ENCODE peak calls at places on chromosomes 11 and 22, in six cellular contexts. T is effector memory CD4-positive, alpha-beta T cell; Y is neural progenitor cell; F is AG04450; U is tibial artery; A is aorta. S is an unnamed sample.

GRCh38 chr11:75028321-75029097 is 39.8 kb downstream of the NEU3 start:
- DNase-seq in A (no peak), T (no peak), Y (no peak), F (no peak), U (no peak), S (no peak)

GRCh38 chr11:34030386-34030785 is 21.1 kb upstream of the CAPRIN1 start:
- DNase-seq in A (no peak), U (no peak), T (no peak), Y (no peak), F (no peak), S (no peak)

GRCh38 chr11:56910046-56910753 is 78.5 kb upstream of the OR5AK2 start:
- DNase-seq in Y (no peak), T (no peak), U (no peak), F (no peak), A (no peak), S (no peak)

GRCh38 chr11:75768112-75768908 is at the start of gene DGAT2:
- DNase-seq in A (peak; percentile 81), T (peak; percentile 49), F (no peak), U (peak; percentile 65), Y (peak; percentile 88), S (peak; percentile 18)

GRCh38 chr11:118223576-118223975 is 1.2 kb downstream of the JAML start:
- DNase-seq in F (no peak), A (no peak), Y (no peak), T (no peak), U (no peak), S (no peak)

GRCh38 chr22:41350087-41350486 is 31.7 kb upstream of the TEF start:
- DNase-seq in Y (no peak), A (no peak), F (no peak), T (no peak), U (no peak), S (no peak)

GRCh38 chr11:330307-330693 is 9.6 kb upstream of the IFITM3 start:
- DNase-seq in T (no peak), U (no peak), A (no peak), Y (no peak), F (no peak), S (no peak)

GRCh38 chr11:118929496-118930151 is 3.9 kb upstream of the BCL9L start:
- DNase-seq in U (peak; percentile 83), A (peak; percentile 95), F (no peak), Y (peak; percentile 94), T (peak; percentile 75), S (peak; percentile 79)

GRCh38 chr11:77776455-77776854 is 44.1 kb downstream of the RSF1 start:
- DNase-seq in U (no peak), T (no peak), A (no peak), F (no peak), Y (no peak), S (no peak)

GRCh38 chr11:28343304-28344233 is 235.4 kb downstream of the METTL15 start:
- DNase-seq in T (no peak), A (no peak), F (peak; percentile 76), U (no peak), Y (no peak), S (no peak)

GRCh38 chr11:71393283-71393682 is 54.9 kb downstream of the DHCR7 start:
- DNase-seq in Y (no peak), F (no peak), A (no peak), U (no peak), T (no peak), S (no peak)

GRCh38 chr22:42076764-42077485 is 2.6 kb upstream of the SMDT1 start:
- DNase-seq in Y (no peak), A (no peak), T (no peak), U (no peak), F (no peak), S (no peak)

GRCh38 chr22:24091551-24092420 is 80.7 kb downstream of the CABIN1 start:
- DNase-seq in T (no peak), F (no peak), U (no peak), A (peak; percentile 24), Y (no peak), S (no peak)

GRCh38 chr22:38491707-38492348 is 14.3 kb downstream of the DDX17 start:
- DNase-seq in U (no peak), A (no peak), Y (no peak), T (no peak), F (no peak), S (no peak)

GRCh38 chr22:45969414-45969799 is 7.6 kb downstream of the WNT7B start:
- DNase-seq in A (no peak), U (no peak), T (no peak), F (no peak), Y (peak; percentile 73), S (no peak)

GRCh38 chr22:41286639-41287091 is 678 bp upstream of the RANGAP1 start:
- DNase-seq in U (peak; percentile 31), Y (no peak), F (no peak), T (no peak), A (no peak), S (no peak)

GRCh38 chr22:24093855-24094254 is 82.8 kb downstream of the CABIN1 start:
- DNase-seq in F (no peak), T (no peak), U (peak; percentile 13), Y (no peak), A (peak; percentile 14), S (no peak)

GRCh38 chr11:62151737-62152102 is 27.9 kb downstream of the INCENP start:
- DNase-seq in A (peak; percentile 41), F (no peak), U (no peak), Y (no peak), T (no peak), S (no peak)

GRCh38 chr22:23520875-23521441 is 59.1 kb downstream of the IGLL1 start:
- DNase-seq in T (no peak), U (peak; percentile 54), F (no peak), A (no peak), Y (peak; percentile 45), S (peak; percentile 34)

DNA sequence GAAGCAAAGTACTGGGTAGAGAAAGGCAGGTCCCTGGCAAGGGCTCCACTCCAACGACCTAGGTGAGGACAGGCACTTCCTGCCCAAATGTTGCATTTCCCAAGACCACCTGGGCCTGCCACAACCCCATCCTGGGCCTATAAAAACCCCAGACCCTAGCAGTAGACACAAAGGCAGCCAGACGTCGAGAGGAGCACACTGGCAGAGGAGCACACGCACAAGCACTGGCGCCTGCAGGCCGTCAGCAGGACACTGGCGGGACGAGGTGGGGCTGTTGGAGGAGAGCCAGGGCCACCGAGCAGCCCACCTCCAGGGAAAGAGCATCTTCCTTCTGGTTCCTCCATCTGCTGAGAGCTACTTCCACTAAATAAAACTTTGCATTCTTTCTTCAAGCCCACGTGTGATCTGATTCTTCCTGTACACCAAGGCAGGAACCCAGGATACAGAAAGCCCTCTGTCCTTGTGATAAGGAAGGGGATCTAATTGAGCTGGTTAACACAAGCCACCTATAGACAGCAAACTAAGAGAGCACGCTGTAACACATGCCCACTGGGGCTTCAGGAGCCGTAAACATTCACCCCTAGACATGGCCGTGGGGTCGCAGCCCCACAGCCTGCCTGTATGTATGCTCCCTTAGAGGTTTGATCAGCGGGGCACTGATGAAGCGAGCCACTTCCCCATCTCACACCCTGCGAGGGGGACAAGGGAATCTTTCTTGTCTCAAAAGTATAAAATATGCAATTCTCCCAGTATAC is 89.7 kb upstream of the MTMR2 start:
- DNase-seq in Y (no peak), F (no peak), T (no peak), U (no peak), A (no peak), S (no peak)
- H3K27ac ChIP-seq in Y (no peak overlapping the region), F (no peak overlapping the region), T (peak overlapping the region; percentile 70), U (no peak overlapping the region), A (no peak overlapping the region), S (no peak overlapping the region)

GRCh38 chr11:12684354-12684753 is 10.1 kb downstream of the TEAD1 start:
- DNase-seq in U (no peak), F (no peak), T (no peak), A (no peak), Y (no peak), S (no peak)
- H3K27ac ChIP-seq in U (no peak overlapping the region), F (no peak overlapping the region), T (no peak overlapping the region), A (no peak overlapping the region), Y (no peak overlapping the region), S (no peak overlapping the region)

DNA sequence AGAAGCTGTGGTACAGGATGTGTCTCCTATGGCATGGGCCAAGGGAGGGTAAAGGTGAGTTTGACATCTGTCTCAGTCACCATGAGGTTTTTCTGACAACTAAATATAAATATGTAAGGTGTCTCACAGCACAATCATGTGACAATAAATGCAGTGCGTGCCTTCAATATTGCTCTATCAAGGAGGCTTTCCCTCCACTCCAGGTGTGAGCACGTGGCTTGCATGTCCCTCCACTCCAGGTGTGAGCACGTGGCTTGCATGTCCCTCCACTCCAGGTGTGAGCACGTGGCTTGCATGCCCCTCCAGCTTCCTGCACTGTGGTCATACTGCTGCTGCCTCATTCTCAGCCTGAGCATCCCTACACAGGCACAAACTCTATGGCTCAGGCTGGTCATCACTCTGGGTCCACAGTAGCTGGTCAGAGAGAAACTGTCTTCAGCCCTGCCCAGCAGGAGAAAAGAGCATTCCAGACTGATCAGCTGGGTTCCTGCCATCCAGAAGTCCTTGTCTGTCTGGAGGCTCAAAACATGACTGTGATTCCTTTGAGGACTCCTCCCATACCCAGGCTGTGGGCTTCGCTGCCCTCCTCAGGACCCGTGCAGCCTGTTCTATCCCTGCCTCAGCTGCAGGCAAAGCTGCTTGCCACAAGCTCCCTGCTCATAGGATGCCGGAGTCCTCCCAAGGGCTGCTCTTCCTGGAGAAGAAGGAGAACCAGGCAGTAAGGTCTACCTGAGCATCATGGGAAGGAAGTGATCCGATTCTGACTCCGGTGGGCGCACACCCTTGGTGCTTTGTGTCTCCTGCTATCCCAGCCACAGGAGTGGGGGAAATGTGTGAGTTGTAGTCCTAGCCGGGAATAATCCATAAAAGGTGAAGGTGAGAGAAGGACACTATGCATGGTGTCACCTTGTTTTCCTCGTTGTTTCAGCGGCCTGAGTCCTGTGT is 33.4 kb upstream of the VPREB1 start:
- DNase-seq in F (no peak), U (no peak), Y (no peak), A (no peak), T (no peak), S (no peak)
- H3K27ac ChIP-seq in F (no peak overlapping the region), U (no peak overlapping the region), Y (no peak overlapping the region), A (no peak overlapping the region), T (peak overlapping the region; percentile 34), S (no peak overlapping the region)

GRCh38 chr22:50627914-50628542 is at the start of gene ARSA:
- DNase-seq in U (peak; percentile 75), Y (peak; percentile 95), A (peak; percentile 91), T (peak; percentile 74), F (peak; percentile 43), S (peak; percentile 87)

GRCh38 chr22:50627452-50627913 is 469 bp downstream of the ARSA start:
- DNase-seq in U (no peak), T (no peak), A (no peak), Y (peak; percentile 71), F (no peak), S (no peak)

GRCh38 chr22:50630376-50630775 is 2.4 kb upstream of the ARSA start:
- DNase-seq in U (no peak), Y (no peak), A (no peak), T (no peak), F (no peak), S (no peak)

GRCh38 chr22:50626856-50627451 is 998 bp downstream of the ARSA start:
- DNase-seq in U (no peak), A (no peak), F (no peak), Y (no peak), T (no peak), S (no peak)

DNA sequence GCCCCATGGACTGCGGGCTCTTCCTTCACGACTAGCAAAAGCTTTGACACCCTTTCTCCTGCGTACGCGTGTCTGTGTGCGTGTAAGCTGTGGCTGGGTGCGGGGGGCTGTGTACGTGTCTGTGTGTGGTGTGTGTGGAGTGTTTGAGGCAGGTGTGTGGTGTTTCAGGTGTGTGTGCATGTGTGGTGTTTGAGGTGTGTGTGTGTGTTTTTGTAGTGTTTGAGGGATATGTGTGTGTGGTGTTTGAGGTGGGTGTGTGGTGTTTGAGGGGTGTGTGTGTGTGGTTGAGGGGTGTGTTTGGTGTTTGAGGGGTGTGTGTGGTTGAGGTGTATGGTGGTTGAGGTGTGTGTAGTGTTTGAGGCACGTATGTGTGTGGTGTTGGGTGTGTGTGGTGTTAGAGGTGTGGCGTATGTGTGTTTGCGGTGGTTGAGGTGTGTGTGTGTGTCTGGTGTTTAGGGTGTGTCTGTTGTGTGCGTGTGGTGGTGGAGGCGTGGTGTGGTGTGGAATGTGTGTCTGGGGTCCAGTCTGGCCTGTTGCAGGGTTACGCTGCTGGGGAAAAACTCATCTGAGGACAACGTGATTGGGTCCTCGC is 687 bp upstream of the ARSA start:
- DNase-seq in U (no peak), A (no peak), F (no peak), T (no peak), Y (no peak), S (no peak)
- H3K27ac ChIP-seq in U (peak overlapping the region; percentile 66), A (no peak overlapping the region), F (no peak overlapping the region), T (peak overlapping the region; percentile 70), Y (no peak overlapping the region), S (peak overlapping the region; percentile 44)

S was measured in substantia nigra.